ENCODE peak calls at places on chromosomes 7 and 10, in six cellular contexts. F is AG04450, Q is pancreas, T is transverse colon, R is stomach, J is bronchial epithelial cell. N is an unnamed sample.

GRCh38 chr10:101856626-101857025 is 13.0 kb upstream of the KCNIP2 start:
- DNase-seq in F (no peak), T (no peak), J (peak), R (no peak), Q (no peak), N (no peak)

GRCh38 chr7:33965116-33965827 is 59.9 kb downstream of the BMPER start:
- DNase-seq in R (no peak), J (no peak), T (no peak), F (no peak), Q (no peak), N (no peak)

GRCh38 chr7:115276791-115277190 is 354.9 kb downstream of the MDFIC start:
- DNase-seq in R (no peak), Q (no peak), T (no peak), J (no peak), F (no peak), N (no peak)

GRCh38 chr7:143967398-143967797 is 12.8 kb downstream of the OR2F1 start:
- DNase-seq in J (peak), T (no peak), F (no peak), R (no peak), Q (no peak), N (no peak)

GRCh38 chr10:31961675-31962074 is 33.0 kb upstream of the ARHGAP12 start:
- DNase-seq in J (peak), R (no peak), F (no peak), Q (no peak), T (no peak), N (no peak)

GRCh38 chr7:28733035-28733434 is 225.1 kb downstream of the TRIL start:
- DNase-seq in T (no peak), R (no peak), F (no peak), Q (no peak), J (no peak), N (no peak)

GRCh38 chr7:3272691-3273141 is 28.3 kb upstream of the SDK1 start:
- DNase-seq in Q (peak), T (no peak), J (peak), F (peak), R (no peak), N (peak)

GRCh38 chr7:100396421-100396982 is 23.2 kb downstream of the PILRA start:
- DNase-seq in J (no peak), R (no peak), F (no peak), T (peak), Q (no peak), N (no peak)

GRCh38 chr7:23191022-23191421 is 9.2 kb downstream of the NUP42 start:
- DNase-seq in J (no peak), F (no peak), R (no peak), T (no peak), Q (no peak), N (no peak)

GRCh38 chr7:116528008-116528789 is 3.4 kb downstream of the CAV1 start:
- DNase-seq in F (peak), Q (no peak), J (peak), R (no peak), T (peak), N (peak)
- H3K4me3 ChIP-seq in F (peak), Q (no peak), J (no peak), R (peak), T (no peak), N (no peak)

DNA sequence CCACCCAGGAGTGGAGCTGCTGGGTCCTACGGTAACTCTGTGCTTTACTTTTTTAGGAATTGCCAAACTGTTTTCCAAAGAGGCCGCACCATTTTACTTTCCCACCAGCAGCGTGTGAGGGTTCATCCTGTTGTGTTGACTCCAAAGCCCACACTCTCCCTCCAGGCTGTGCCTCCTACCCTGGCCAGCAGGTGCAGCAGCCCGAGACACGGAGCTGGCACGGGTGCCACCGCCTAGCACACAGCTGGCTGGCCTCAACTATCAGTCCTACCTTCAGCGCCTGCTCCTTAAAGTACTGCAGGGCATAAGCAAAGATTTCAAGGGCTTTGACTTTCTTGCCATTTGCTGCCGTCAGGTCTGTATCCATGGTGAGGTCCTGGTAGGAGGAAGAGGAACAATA is 44.0 kb downstream of the HSPA12A start:
- DNase-seq in T (no peak), Q (no peak), R (no peak), J (no peak), F (no peak), N (no peak)
- TF ChIP-seq CTCF in T (no peak), Q (no peak), R (no peak), J (no peak), F (no peak), N (no peak)

GRCh38 chr10:8927705-8928104 is 873.2 kb downstream of the GATA3 start:
- DNase-seq in F (no peak), Q (no peak), T (no peak), J (peak), R (no peak), N (no peak)
- H3K4me3 ChIP-seq in F (no peak), Q (no peak), T (no peak), J (no peak), R (no peak), N (no peak)

DNA sequence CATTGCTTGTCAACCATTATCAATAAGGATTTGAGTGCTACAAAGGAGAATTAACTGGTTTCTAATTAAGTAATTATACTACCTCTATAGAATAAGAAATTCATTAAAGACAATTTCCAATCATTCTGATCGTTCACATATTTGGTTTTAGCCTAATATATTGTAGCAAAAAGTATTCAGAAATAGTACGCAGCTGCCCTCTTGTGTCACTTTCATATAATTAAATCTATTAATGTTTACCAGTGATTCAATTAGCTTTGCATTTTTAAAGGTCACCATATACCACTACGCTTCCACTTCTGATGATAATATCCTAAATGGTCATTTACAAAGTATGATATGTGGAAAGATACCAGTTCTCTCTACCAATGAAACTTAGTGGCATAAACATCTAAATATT is 128.3 kb downstream of the NEBL start:
- DNase-seq in R (no peak), Q (no peak), T (no peak), F (no peak), J (peak), N (no peak)
- TF ChIP-seq CTCF in R (no peak), Q (no peak), T (peak), F (no peak), J (no peak), N (peak)

DNA sequence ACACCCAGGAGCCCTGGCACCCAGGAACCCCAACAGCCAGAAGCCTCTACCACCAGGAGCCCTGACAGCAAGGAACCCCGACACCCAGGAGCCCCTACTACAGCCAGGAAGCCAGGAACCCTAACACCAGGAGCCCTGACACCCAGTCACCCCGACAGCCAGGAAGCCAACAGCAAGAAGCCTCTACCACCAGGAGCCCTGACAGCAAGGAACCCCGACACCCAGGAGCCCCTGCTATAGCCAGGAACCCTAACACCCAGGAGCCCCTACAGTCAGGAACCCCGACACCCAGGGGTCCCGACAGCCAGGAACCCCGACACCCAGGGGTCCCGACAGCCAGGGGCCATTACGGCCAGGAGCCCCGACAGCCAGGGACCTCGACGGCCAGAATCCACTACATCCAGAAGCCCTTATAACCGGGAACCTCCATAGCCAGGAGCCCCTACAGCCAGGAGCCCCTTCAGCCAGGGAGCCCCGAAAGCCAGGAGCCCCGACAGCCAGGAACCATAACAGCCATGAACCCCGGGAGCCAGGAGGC is 446 bp upstream of the GLRX3 start:
- DNase-seq in R (no peak), T (no peak), Q (peak), J (no peak), F (no peak), N (no peak)
- H3K4me3 ChIP-seq in R (peak), T (peak), Q (peak), J (peak), F (peak), N (peak)

GRCh38 chr7:155839461-155839860 is 27.2 kb upstream of the SHH start:
- DNase-seq in R (no peak), F (no peak), J (no peak), Q (no peak), T (no peak), N (no peak)

GRCh38 chr7:155843426-155844018 is 31.3 kb upstream of the SHH start:
- DNase-seq in J (no peak), R (peak), Q (no peak), T (no peak), F (no peak), N (no peak)

GRCh38 chr7:155840262-155840885 is 28.1 kb upstream of the SHH start:
- DNase-seq in F (no peak), J (no peak), Q (no peak), T (no peak), R (no peak), N (no peak)

GRCh38 chr7:155842496-155843265 is 30.4 kb upstream of the SHH start:
- DNase-seq in R (peak), Q (no peak), T (no peak), F (no peak), J (no peak), N (no peak)

DNA sequence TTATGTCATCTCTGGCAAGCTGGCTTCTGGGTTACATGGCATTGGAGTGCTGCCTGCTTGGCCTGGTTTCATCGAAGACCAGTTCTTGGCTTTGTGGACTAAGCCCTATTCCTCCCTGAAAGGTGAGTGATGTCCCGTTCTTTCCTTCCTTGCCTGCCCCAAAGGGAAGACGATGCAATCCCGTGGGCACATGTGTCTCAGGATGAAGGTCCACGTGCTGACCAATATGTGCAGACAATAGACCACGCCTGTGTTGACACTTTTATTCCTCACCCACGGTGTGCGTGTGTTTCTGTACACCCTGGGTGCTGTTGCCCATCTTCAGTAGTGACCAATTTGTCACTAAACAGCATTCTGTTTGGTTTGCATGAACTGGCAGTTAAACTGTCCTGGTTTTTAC is 28.6 kb upstream of the SHH start:
- DNase-seq in J (no peak), T (no peak), F (no peak), R (no peak), Q (no peak), N (no peak)
- TF ChIP-seq CTCF in J (no peak), T (no peak), F (no peak), R (no peak), Q (no peak), N (no peak)

DNA sequence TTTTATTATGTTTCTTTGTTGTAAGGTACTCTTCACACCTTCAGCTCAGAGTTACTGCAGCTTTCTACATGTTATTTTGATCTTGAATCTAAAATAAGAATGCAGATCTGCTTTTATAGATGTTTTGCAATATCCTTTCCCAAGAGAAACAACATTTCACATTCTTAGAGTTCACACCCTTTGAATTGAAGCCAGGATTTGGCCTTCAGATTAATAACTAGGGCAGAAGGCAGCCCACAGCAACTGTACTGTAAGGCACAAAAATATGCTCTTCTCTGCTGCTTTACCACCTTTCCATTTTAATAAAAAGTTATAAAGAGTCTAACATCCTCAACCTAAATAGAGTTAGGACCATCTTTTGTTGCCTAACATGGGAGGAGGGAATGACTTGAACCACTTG is 224.7 kb downstream of the LHFPL3 start:
- DNase-seq in J (peak), F (no peak), Q (no peak), T (no peak), R (no peak), N (peak)
- H3K4me3 ChIP-seq in J (no peak), F (no peak), Q (no peak), T (no peak), R (no peak), N (no peak)

GRCh38 chr10:124152781-124153600 is 59.6 kb upstream of the CHST15 start:
- DNase-seq in J (peak), R (peak), Q (peak), F (peak), T (peak), N (no peak)
- TF ChIP-seq CTCF in J (no peak), R (no peak), Q (no peak), F (no peak), T (no peak), N (no peak)